ENCODE peak calls at places on chromosomes 7 and 10, in seven cellular contexts. B, Z, H, J, K, G and I are unnamed samples.

GRCh38 chr7:46468753-46469356 is 547.8 kb upstream of the IGFBP3 start:
- DNase-seq in B (no peak), Z (peak; percentile 51), H (no peak), J (no peak), K (no peak), G (no peak), I (no peak)

GRCh38 chr7:100393233-100393905 is 20.1 kb downstream of the PILRA start:
- DNase-seq in B (no peak), Z (no peak), H (no peak), J (no peak), K (no peak), G (no peak), I (no peak)

GRCh38 chr10:126063353-126063791 is 167.0 kb downstream of the FANK1 start:
- DNase-seq in B (no peak), Z (peak; percentile 19), H (no peak), J (no peak), K (no peak), G (no peak), I (no peak)

GRCh38 chr7:27179503-27180430 is 5.3 kb downstream of the HOXA11 start:
- DNase-seq in B (peak; percentile 88), Z (no peak), H (peak; percentile 87), J (peak; percentile 47), K (peak; percentile 90), G (peak; percentile 41), I (peak; percentile 93)

GRCh38 chr10:6518791-6519430 is 61.2 kb downstream of the PRKCQ start:
- DNase-seq in B (no peak), Z (no peak), H (no peak), J (no peak), K (no peak), G (no peak), I (no peak)

GRCh38 chr10:58781873-58782488 is 269.3 kb downstream of the BICC1 start:
- DNase-seq in B (peak; percentile 47), Z (peak; percentile 47), H (no peak), J (no peak), K (peak; percentile 32), G (peak; percentile 42), I (no peak)

GRCh38 chr10:100575781-100576635 is 40.3 kb downstream of the HIF1AN start:
- DNase-seq in B (no peak), Z (no peak), H (no peak), J (no peak), K (no peak), G (no peak), I (no peak)

GRCh38 chr10:22630229-22631174 is 83.9 kb downstream of the PIP4K2A start:
- DNase-seq in B (no peak), Z (no peak), H (no peak), J (no peak), K (no peak), G (no peak), I (no peak)

GRCh38 chr10:59362991-59363390 is 642 bp upstream of the FAM13C start:
- DNase-seq in B (peak; percentile 78), Z (no peak), H (peak; percentile 60), J (peak; percentile 50), K (peak; percentile 14), G (no peak), I (no peak)

GRCh38 chr10:103737735-103738367 is 117.5 kb downstream of the SH3PXD2A start:
- DNase-seq in B (no peak), Z (no peak), H (no peak), J (no peak), K (no peak), G (no peak), I (no peak)

GRCh38 chr7:108071551-108071950 is 58.6 kb downstream of the LAMB4 start:
- DNase-seq in B (no peak), Z (no peak), H (no peak), J (no peak), K (no peak), G (no peak), I (no peak)

GRCh38 chr10:23106508-23106907 is 11.1 kb downstream of the MSRB2 start:
- DNase-seq in B (no peak), Z (no peak), H (no peak), J (no peak), K (no peak), G (no peak), I (no peak)

GRCh38 chr7:50818324-50818723 is 35.6 kb upstream of the GRB10 start:
- DNase-seq in B (peak; percentile 27), Z (no peak), H (no peak), J (no peak), K (peak; percentile 85), G (no peak), I (no peak)

GRCh38 chr10:119981826-119982225 is 89.3 kb downstream of the SEC23IP start:
- DNase-seq in B (no peak), Z (no peak), H (no peak), J (no peak), K (no peak), G (no peak), I (no peak)

GRCh38 chr10:88411772-88412349 is 171.3 kb downstream of the RNLS start:
- DNase-seq in B (no peak), Z (no peak), H (no peak), J (no peak), K (no peak), G (no peak), I (no peak)

GRCh38 chr10:74917481-74918077 is 91.2 kb downstream of the KAT6B start:
- DNase-seq in B (no peak), Z (peak; percentile 64), H (no peak), J (no peak), K (no peak), G (peak; percentile 83), I (no peak)

GRCh38 chr10:98621630-98622029 is 174.9 kb upstream of the HPS1 start:
- DNase-seq in B (no peak), Z (no peak), H (no peak), J (no peak), K (no peak), G (no peak), I (no peak)
- TF ChIP-seq POLR2A in B (no peak), Z (no peak), H (no peak), J (no peak), K (no peak), G (no peak), I (no peak)

DNA sequence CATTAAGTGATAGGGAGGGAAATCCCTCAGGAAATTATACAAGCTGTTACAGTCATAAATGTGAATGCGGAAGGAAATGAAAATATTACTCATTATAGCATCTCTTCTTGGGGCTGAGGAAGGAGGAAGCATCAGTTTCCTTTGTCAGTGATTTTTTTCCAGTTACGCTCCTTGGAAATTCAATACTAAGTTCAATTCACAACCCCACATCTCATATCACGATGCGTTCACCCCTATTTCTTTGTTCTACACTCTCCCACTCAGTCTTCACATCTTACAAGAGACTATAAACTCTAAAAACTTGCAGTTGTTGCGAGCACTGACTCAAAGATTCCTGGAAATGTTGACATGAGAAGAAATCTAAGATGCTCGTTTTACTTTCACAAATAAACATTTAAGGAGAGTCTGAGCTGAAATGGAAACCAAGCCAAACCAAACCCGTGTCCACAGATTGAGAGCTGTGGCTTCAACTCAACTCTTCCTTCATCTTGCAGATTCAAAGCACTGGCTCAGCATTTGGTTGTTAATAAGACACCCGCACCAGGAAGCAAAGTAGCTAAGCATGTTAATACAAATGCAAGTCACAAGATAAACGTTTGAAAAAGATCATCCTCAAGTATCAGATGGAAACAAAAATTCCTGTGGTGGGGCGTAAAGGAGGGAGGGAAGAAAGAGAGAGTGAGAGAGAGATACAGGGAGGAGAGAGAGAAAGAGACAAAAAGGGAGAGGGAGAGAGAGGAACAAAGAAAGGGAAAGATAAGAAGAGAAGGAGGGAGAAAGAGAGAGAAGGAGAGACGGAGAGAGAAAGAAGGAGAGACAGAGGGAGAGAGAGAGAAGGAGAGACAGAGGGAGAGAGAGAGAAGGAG is 150.0 kb upstream of the RSU1 start:
- DNase-seq in B (no peak), Z (no peak), H (no peak), J (no peak), K (peak; percentile 74), G (no peak), I (no peak)
- H3K27ac ChIP-seq in B (no peak overlapping the region), Z (no peak overlapping the region), H (peak overlapping the region; percentile 70), J (peak overlapping the region; percentile 67), K (peak overlapping the region; percentile 98), G (no peak overlapping the region), I (no peak overlapping the region)

DNA sequence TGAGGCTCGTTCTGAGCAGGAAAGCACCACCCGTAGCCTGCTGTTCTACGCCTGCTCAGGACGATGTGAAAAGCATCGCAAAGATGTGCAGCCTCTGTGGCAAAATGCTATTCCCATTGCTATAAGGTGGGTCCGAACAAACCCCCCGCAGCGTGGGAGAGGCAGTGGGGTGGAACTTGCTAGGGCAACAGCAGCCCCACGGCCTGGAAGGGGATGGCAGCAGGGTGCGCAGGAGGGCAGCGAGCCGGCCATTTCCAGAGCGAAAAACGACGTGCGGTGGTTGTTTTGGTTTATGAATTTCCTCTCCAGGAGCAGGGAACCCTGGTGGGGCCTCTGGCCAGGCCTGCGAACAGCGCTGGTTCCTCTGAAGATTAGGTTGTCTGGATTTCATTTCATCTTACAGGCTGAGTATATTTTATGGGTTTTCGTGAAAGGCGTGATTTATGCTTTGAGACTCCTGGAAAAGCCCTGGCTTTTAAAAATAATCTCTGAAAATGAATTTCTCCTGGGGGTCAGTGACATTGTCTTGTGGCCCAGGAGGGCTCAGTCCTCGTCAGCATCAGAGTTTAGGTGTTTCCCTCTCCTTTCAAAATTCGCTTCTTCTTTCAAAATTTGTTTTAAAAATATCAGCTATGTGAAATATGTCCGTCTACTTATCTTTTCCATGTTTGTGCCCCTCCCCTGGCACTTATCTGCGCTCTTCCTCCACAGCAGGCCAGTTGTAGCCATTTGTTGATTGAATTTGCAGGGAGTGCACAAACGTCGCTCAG is 42.3 kb upstream of the UBE3C start:
- DNase-seq in B (no peak), Z (no peak), H (no peak), J (no peak), K (no peak), G (no peak), I (no peak)
- TF ChIP-seq POLR2AphosphoS5 in B (no peak), Z (no peak), H (no peak), J (no peak), K (no peak), G (no peak), I (no peak)

DNA sequence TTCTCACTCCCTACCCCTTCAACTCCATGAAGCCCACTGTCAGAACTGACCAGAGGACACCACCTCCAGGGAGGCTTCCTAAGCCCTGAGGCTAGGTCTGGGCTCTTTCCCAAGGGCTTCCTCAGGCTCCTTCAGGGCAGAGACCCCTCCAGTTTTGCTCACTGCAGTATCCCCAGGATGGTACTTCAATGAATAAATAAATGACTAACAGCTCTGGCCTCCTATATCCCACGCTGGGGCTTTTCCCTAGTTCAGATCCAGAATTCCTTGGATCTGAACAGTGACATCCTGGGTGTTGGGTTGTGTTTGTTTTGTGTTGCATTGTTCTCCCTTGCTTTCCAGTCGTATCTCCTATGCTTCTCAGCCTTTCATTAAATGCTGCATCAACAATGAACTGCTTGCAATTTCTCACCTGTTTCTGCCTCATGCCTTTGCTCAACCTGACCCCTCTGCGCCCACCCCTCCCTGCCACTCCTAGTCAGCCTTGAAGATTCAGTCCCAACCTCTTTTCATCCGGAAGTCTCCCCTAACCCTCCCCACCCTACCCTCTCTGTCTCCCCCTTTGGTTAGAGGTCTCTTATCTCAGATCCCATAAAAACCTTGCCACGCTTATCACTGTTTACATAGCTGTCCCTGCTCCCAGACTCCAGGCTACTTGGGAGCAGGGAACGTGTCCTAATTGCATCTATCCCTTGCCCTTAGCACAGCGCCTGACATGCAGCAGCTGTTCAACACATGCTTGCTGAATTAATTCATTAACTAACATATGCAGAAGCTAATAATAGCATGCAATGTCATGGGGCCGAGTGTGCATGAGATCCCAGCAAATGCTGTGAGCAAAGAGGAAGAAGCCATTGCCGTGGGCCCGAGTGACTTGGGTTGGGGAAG is 41.7 kb downstream of the PPP1R3C start:
- DNase-seq in B (no peak), Z (no peak), H (peak; percentile 29), J (peak; percentile 51), K (peak; percentile 95), G (no peak), I (no peak)
- TF ChIP-seq POLR2A in B (no peak), Z (no peak), H (no peak), J (no peak), K (no peak), G (no peak), I (no peak)